ENCODE peak calls at places on chromosomes 16 and 17, in six cellular contexts. L, C, P, Y, B and J are unnamed samples.

GRCh38 chr16:70151391-70151790 is 22.2 kb upstream of the CLEC18C start:
- DNase-seq in L (no peak), P (no peak), C (no peak), Y (no peak), B (no peak), J (no peak)

GRCh38 chr17:80481284-80482057 is 5.1 kb upstream of the NPTX1 start:
- DNase-seq in B (no peak), Y (no peak), P (peak), C (no peak), L (no peak), J (no peak)

GRCh38 chr17:44988256-44988942 is 20.3 kb upstream of the C1QL1 start:
- DNase-seq in B (no peak), C (no peak), Y (no peak), L (no peak), P (no peak), J (no peak)

GRCh38 chr17:7835818-7836595 is 2.0 kb downstream of the KDM6B start:
- DNase-seq in L (peak), C (peak), B (peak), P (peak), Y (no peak), J (peak)

GRCh38 chr17:45160505-45161287 is 979 bp upstream of the HEXIM2 start:
- DNase-seq in B (peak), P (peak), L (peak), Y (peak), C (peak), J (peak)

GRCh38 chr16:82882249-82882648 is 255.5 kb downstream of the CDH13 start:
- DNase-seq in L (no peak), Y (no peak), P (no peak), B (no peak), C (no peak), J (no peak)

GRCh38 chr17:49106366-49107210 is 26.0 kb upstream of the B4GALNT2 start:
- DNase-seq in P (no peak), L (no peak), C (peak), B (no peak), Y (no peak), J (no peak)

GRCh38 chr16:75039941-75040340 is 41.1 kb downstream of the ZNRF1 start:
- DNase-seq in C (no peak), P (no peak), L (no peak), B (no peak), Y (no peak), J (no peak)

GRCh38 chr16:4032768-4033167 is 83.5 kb downstream of the ADCY9 start:
- DNase-seq in P (no peak), C (peak), L (peak), B (no peak), Y (no peak), J (no peak)

GRCh38 chr16:5070431-5071186 is 1.0 kb upstream of the ALG1 start:
- DNase-seq in Y (no peak), P (no peak), B (no peak), C (no peak), L (no peak), J (no peak)